ENCODE peak calls at places on chromosomes 11 and 22, in four cellular contexts. F is WTC11, G is HepG2, O is K562. S is an unnamed sample.

GRCh38 chr11:33065445-33066178 is 26.2 kb downstream of the TCP11L1 start:
- DNase-seq in F (peak), G (peak), O (peak), S (no peak)

GRCh38 chr11:65429069-65429681 is 6.6 kb downstream of the NEAT1 start:
- DNase-seq in F (no peak), G (no peak), O (peak), S (no peak)

GRCh38 chr11:76348348-76348747 is 32.6 kb downstream of the THAP12 start:
- DNase-seq in F (no peak), G (no peak), O (no peak), S (no peak)

GRCh38 chr22:31818481-31819392 is 64.9 kb downstream of the DEPDC5 start:
- DNase-seq in F (peak), G (no peak), O (peak), S (no peak)

GRCh38 chr11:5125221-5125620 is 12.9 kb downstream of the OR52A5 start:
- DNase-seq in F (no peak), G (no peak), O (no peak), S (no peak)

GRCh38 chr11:112822478-112823274 is 138.5 kb upstream of the NCAM1 start:
- DNase-seq in F (peak), G (no peak), O (no peak), S (no peak)

GRCh38 chr11:110069158-110069737 is 23.9 kb upstream of the ZC3H12C start:
- DNase-seq in F (no peak), G (no peak), O (peak), S (no peak)

GRCh38 chr11:91305402-91305801 is 919.2 kb upstream of the FAT3 start:
- DNase-seq in F (no peak), G (no peak), O (no peak), S (no peak)

GRCh38 chr11:48354677-48355076 is 11.6 kb downstream of the OR4C5 start:
- DNase-seq in F (no peak), G (no peak), O (no peak), S (no peak)

GRCh38 chr22:50190182-50190951 is 4.7 kb downstream of the TRABD start:
- DNase-seq in F (peak), G (no peak), O (peak), S (peak)

GRCh38 chr22:32579533-32580220 is 105.1 kb downstream of the FBXO7 start:
- DNase-seq in F (no peak), G (peak), O (no peak), S (no peak)

GRCh38 chr11:62552465-62552782 is 5.8 kb upstream of the AHNAK start:
- DNase-seq in F (no peak), G (no peak), O (no peak), S (no peak)

GRCh38 chr22:17281026-17281809 is 62.0 kb upstream of the ADA2 start:
- DNase-seq in F (no peak), G (no peak), O (no peak), S (no peak)

DNA sequence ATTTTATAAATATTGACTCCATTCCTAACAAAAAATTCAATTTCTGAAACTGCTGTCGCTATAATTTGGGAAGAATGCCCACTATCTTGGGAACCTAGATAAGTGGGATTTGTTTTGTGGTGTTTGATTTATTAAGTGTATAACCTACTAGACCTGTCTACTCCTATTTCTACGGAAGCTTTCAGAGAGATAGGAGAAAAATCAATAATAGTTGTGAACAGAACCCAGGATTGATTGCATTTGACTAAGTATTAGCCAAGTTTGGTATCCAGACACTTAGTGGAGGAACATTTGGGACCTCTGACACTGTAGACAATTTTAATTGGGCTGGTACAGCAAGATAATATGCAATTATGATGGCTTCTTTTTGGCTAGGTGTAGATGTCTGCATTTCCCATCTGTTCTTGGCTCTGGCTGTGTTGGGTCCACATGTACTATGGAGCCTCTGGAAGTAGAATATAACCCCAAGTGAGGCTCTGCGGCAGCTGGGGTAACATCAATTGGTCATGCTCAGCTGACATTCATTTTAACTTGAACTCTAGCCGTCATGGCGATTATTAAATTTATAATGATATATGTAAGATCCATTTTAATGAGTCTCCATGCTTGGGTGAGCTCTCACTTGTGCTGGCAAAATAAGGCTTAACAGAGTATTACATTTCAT is 111.5 kb upstream of the E2F8 start:
- DNase-seq in F (no peak), G (no peak), O (no peak), S (no peak)
- TF ChIP-seq CREM in F (no peak), G (no peak), O (no peak), S (no peak)

DNA sequence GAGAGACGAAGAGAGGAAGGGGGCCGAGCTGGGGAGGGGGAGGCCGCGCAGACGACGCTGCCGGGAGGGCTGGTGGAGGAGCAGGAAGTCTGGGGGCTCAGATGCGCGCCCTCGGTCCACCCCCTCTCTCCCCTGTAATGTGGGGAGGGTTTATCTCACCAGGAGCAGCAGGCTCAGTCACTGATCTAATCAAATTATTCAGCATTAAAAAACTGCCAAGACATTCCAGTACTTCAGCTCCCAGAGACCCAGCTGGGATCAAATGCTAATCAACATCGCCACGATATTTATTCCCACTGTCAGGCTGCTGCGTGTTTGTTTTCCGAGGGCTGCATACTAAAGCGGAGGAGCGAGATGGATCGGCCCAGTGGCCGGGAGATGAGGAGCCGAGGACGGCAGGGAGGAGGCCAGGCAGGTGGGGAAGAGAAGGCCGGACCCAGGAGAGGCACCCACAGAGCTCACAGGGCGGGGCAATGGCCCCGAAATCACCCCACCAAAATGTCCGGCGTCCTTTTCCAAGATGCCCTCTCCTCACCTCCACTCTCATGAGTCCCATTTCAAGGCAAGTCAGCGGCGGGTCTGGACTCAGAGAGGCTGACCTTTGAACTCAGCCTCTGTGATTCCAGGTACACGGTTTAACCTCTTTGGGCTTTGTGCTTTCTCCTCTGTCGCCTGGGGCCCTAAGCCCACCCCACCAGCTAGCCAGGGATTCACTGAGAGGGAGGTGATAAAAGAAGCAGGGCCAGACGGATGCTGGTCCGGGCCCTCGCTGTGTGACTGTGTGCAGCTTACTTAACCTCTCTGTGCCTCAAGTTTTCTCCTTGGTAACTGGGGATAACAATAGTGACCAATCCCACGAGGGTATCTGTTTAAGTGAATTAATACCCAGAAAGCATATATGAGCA is 502.1 kb downstream of the MN1 start:
- DNase-seq in F (no peak), G (no peak), O (peak), S (no peak)
- TF ChIP-seq CREM in F (no peak), G (no peak), O (no peak), S (no peak)

DNA sequence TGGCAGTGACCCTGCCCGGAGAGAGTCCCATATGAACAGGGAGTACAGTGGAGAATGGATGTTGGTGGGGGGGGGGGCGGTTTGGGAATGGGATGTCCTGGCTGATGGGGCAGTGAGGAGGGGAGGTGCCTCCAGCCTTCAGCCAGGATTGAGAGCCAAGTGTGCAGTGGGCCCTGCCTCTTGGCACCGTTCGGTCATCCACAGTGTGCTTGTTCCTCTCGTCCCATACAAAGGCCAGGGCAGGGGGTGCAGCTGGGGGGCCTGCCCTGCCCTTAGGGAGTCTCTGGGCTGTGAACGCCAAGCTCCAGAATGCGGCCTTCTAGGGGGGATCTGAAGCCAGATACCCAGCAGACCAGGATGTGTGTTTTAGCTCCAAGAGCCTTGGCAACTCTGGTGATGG is 34.0 kb downstream of the KCNC1 start:
- DNase-seq in F (no peak), G (no peak), O (no peak), S (no peak)
- TF ChIP-seq CREM in F (no peak), G (no peak), O (no peak), S (no peak)

GRCh38 chr22:39594411-39594810 is 23.9 kb downstream of the CACNA1I start:
- DNase-seq in F (no peak), G (no peak), O (no peak), S (no peak)
- TF ChIP-seq CREM in F (no peak), G (no peak), O (no peak), S (no peak)